ENCODE peak calls at places on chromosomes 12 and 14, in four cellular contexts. P, S, Q and M are unnamed samples.

GRCh38 chr14:77950371-77950770 is 150.5 kb downstream of the ADCK1 start:
- DNase-seq in P (no peak), S (no peak), Q (no peak), M (no peak)

GRCh38 chr14:80965041-80965440 is 9.6 kb downstream of the TSHR start:
- DNase-seq in S (no peak), Q (no peak), P (no peak), M (no peak)

GRCh38 chr14:87461704-87462103 is 531.3 kb downstream of the GALC start:
- DNase-seq in S (no peak), Q (no peak), P (no peak), M (no peak)

GRCh38 chr14:74062809-74063150 is 21.5 kb downstream of the ALDH6A1 start:
- DNase-seq in P (no peak), Q (no peak), S (no peak), M (no peak)

GRCh38 chr12:26359576-26359975 is 164.2 kb downstream of the SSPN start:
- DNase-seq in Q (no peak), S (no peak), P (no peak), M (no peak)

GRCh38 chr12:80805106-80805505 is 88.4 kb downstream of the MYF5 start:
- DNase-seq in P (peak), Q (no peak), S (no peak), M (no peak)

GRCh38 chr14:72599579-72600470 is 294.1 kb downstream of the DPF3 start:
- DNase-seq in S (no peak), Q (no peak), P (no peak), M (no peak)

GRCh38 chr12:67043771-67044170 is 225.4 kb upstream of the CAND1 start:
- DNase-seq in Q (no peak), P (no peak), S (no peak), M (no peak)

GRCh38 chr12:118036672-118037411 is 20.3 kb downstream of the RFC5 start:
- DNase-seq in S (no peak), P (no peak), Q (no peak), M (no peak)

GRCh38 chr14:53929871-53930685 is 26.5 kb downstream of the BMP4 start:
- DNase-seq in S (no peak), P (no peak), Q (no peak), M (no peak)